ENCODE peak calls at places on chromosome 10, in five cellular contexts. G is activated T-cell treated with anti-CD3 and anti-CD28 coated beads, Interleukin-2, amount 50 U/mL, for 72 hours; P is T1000; Y is nephron progenitor cell; Q is KG1. X is an unnamed sample.

GRCh38 chr10:103197177-103197576 is 4.1 kb upstream of the NT5C2 start:
- DNase-seq in G (peak), P (no peak), Y (no peak), Q (peak), X (no peak)

GRCh38 chr10:119669975-119670640 is 18.9 kb downstream of the BAG3 start:
- DNase-seq in G (no peak), P (no peak), Y (no peak), Q (no peak), X (no peak)

GRCh38 chr10:88707429-88708110 is 1.5 kb downstream of the LIPK start:
- DNase-seq in G (peak), P (no peak), Y (no peak), Q (no peak), X (no peak)

GRCh38 chr10:43297534-43297933 is 30.7 kb upstream of the RASGEF1A start:
- DNase-seq in G (no peak), P (no peak), Y (no peak), Q (no peak), X (no peak)

GRCh38 chr10:85105614-85106013 is 777.2 kb downstream of the CCSER2 start:
- DNase-seq in G (no peak), P (no peak), Y (peak), Q (no peak), X (peak)

GRCh38 chr10:5631936-5632335 is 34.5 kb downstream of the ASB13 start:
- DNase-seq in G (no peak), P (no peak), Y (no peak), Q (no peak), X (no peak)

GRCh38 chr10:127736222-127736914 is 617 bp upstream of the FOXI2 start:
- DNase-seq in G (no peak), P (no peak), Y (peak), Q (no peak), X (peak)

GRCh38 chr10:70915806-70916205 is 27.4 kb upstream of the PCBD1 start:
- DNase-seq in G (no peak), P (no peak), Y (no peak), Q (no peak), X (no peak)

GRCh38 chr10:3805791-3806381 is 20.9 kb upstream of the KLF6 start:
- DNase-seq in G (peak), P (peak), Y (no peak), Q (peak), X (no peak)

GRCh38 chr10:101161494-101162299 is 30.6 kb downstream of the TLX1 start:
- DNase-seq in G (peak), P (peak), Y (peak), Q (peak), X (peak)

GRCh38 chr10:77620731-77621130 is 16.9 kb downstream of the KCNMA1 start:
- DNase-seq in G (no peak), P (no peak), Y (no peak), Q (no peak), X (no peak)

GRCh38 chr10:125562737-125563136 is 120.2 kb downstream of the TEX36 start:
- DNase-seq in G (no peak), P (no peak), Y (no peak), Q (no peak), X (no peak)

GRCh38 chr10:49175587-49176309 is 12.4 kb downstream of the TMEM273 start:
- DNase-seq in G (no peak), P (no peak), Y (no peak), Q (no peak), X (no peak)

GRCh38 chr10:130491698-130492050 is 355.5 kb downstream of the GLRX3 start:
- DNase-seq in G (no peak), P (no peak), Y (no peak), Q (no peak), X (no peak)

GRCh38 chr10:128556575-128556974 is 430.4 kb upstream of the MKI67 start:
- DNase-seq in G (no peak), P (no peak), Y (no peak), Q (no peak), X (no peak)

GRCh38 chr10:135601-136464 is 578 bp downstream of the ZMYND11 start:
- DNase-seq in G (peak), P (no peak), Y (peak), Q (peak), X (peak)

GRCh38 chr10:128539784-128540759 is 413.8 kb upstream of the MKI67 start:
- DNase-seq in G (no peak), P (no peak), Y (peak), Q (no peak), X (peak)

GRCh38 chr10:71771821-71772617 is 1.3 kb downstream of the VSIR start:
- DNase-seq in G (peak), P (peak), Y (no peak), Q (no peak), X (no peak)

GRCh38 chr10:6200588-6201510 is 1.9 kb upstream of the PFKFB3 start:
- DNase-seq in G (peak), P (no peak), Y (peak), Q (no peak), X (peak)

GRCh38 chr10:12181065-12181775 is 14.5 kb downstream of the NUDT5 start:
- DNase-seq in G (peak), P (no peak), Y (no peak), Q (peak), X (no peak)

GRCh38 chr10:7119325-7120015 is 291.4 kb downstream of the SFMBT2 start:
- DNase-seq in G (no peak), P (no peak), Y (no peak), Q (no peak), X (no peak)

GRCh38 chr10:99930731-99931550 is 78.8 kb downstream of the DNMBP start:
- DNase-seq in G (no peak), P (no peak), Y (no peak), Q (no peak), X (no peak)

GRCh38 chr10:72525277-72525676 is 100.6 kb downstream of the MICU1 start:
- DNase-seq in G (no peak), P (no peak), Y (no peak), Q (no peak), X (no peak)

GRCh38 chr10:21926949-21927348 is 76.6 kb downstream of the DNAJC1 start:
- DNase-seq in G (no peak), P (no peak), Y (no peak), Q (no peak), X (peak)

GRCh38 chr10:75444781-75445386 is 13.5 kb downstream of the LRMDA start:
- DNase-seq in G (no peak), P (peak), Y (no peak), Q (no peak), X (no peak)

GRCh38 chr10:107163904-107164861 is at the start of gene SORCS1:
- DNase-seq in G (no peak), P (peak), Y (peak), Q (no peak), X (peak)

GRCh38 chr10:98255146-98255877 is 12.7 kb downstream of the LOXL4 start:
- DNase-seq in G (no peak), P (no peak), Y (no peak), Q (no peak), X (no peak)

GRCh38 chr10:15384154-15384553 is 13.1 kb upstream of the FAM171A1 start:
- DNase-seq in G (no peak), P (no peak), Y (no peak), Q (no peak), X (no peak)

GRCh38 chr10:30798621-30799020 is 169.1 kb upstream of the LYZL2 start:
- DNase-seq in G (no peak), P (no peak), Y (no peak), Q (no peak), X (no peak)

GRCh38 chr10:101293007-101293723 is 60.8 kb upstream of the BTRC start:
- DNase-seq in G (no peak), P (no peak), Y (no peak), Q (no peak), X (peak)

GRCh38 chr10:74770400-74770799 is 56.0 kb upstream of the KAT6B start:
- DNase-seq in G (no peak), P (no peak), Y (no peak), Q (no peak), X (no peak)

X was measured in neural progenitor cell.